ENCODE peak calls at places on chromosomes 12 and 14, in five cellular contexts. E, J, X, I and D are unnamed samples.
A peak's percentile ranks its signal among the peaks of the same experiment; 100 is the strongest.

GRCh38 chr12:24008166-24008565 is 58.7 kb upstream of the SOX5 start:
- DNase-seq in E (no peak), J (no peak), X (no peak), I (no peak), D (no peak)

GRCh38 chr14:92520102-92520651 is 6.6 kb downstream of the RIN3 start:
- DNase-seq in E (no peak), J (no peak), X (no peak), I (no peak), D (no peak)

GRCh38 chr12:104733717-104734175 is 224.3 kb downstream of the SLC41A2 start:
- DNase-seq in E (peak; percentile 29), J (no peak), X (no peak), I (peak; percentile 46), D (peak; percentile 4)

GRCh38 chr14:98775892-98776291 is 496.1 kb downstream of the BCL11B start:
- DNase-seq in E (no peak), J (no peak), X (no peak), I (no peak), D (no peak)

GRCh38 chr12:132356686-132357622 is 27.6 kb upstream of the GALNT9 start:
- DNase-seq in E (peak; percentile 52), J (peak; percentile 17), X (no peak), I (peak; percentile 37), D (no peak)

GRCh38 chr14:55354500-55354899 is 57.1 kb downstream of the ATG14 start:
- DNase-seq in E (peak; percentile 53), J (peak; percentile 21), X (no peak), I (peak; percentile 48), D (peak; percentile 41)

GRCh38 chr12:74337951-74338350 is 199.7 kb upstream of the ATXN7L3B start:
- DNase-seq in E (peak; percentile 68), J (no peak), X (no peak), I (no peak), D (peak; percentile 9)

GRCh38 chr14:63167044-63167443 is 37.2 kb upstream of the RHOJ start:
- DNase-seq in E (no peak), J (no peak), X (no peak), I (no peak), D (no peak)

GRCh38 chr12:109655578-109655977 is 58.0 kb upstream of the FAM222A start:
- DNase-seq in E (no peak), J (no peak), X (no peak), I (no peak), D (no peak)

GRCh38 chr14:22549981-22550670 is 38.9 kb downstream of the DAD1 start:
- DNase-seq in E (no peak), J (peak; percentile 43), X (peak; percentile 87), I (no peak), D (no peak)

GRCh38 chr12:9066183-9066623 is 49.5 kb downstream of the A2M start:
- DNase-seq in E (no peak), J (no peak), X (no peak), I (no peak), D (no peak)

GRCh38 chr12:13472690-13473089 is 276.2 kb downstream of the EMP1 start:
- DNase-seq in E (no peak), J (no peak), X (peak; percentile 65), I (no peak), D (no peak)

GRCh38 chr14:21069388-21070082 is 569 bp upstream of the ARHGEF40 start:
- DNase-seq in E (no peak), J (no peak), X (no peak), I (no peak), D (peak; percentile 85)

GRCh38 chr12:56013482-56013881 is 7.4 kb upstream of the IKZF4 start:
- DNase-seq in E (no peak), J (no peak), X (no peak), I (no peak), D (no peak)

GRCh38 chr12:47935196-47935595 is 28.2 kb upstream of the TMEM106C start:
- DNase-seq in E (no peak), J (no peak), X (no peak), I (no peak), D (peak; percentile 33)

GRCh38 chr12:27545666-27546065 is 21.7 kb downstream of the PPFIBP1 start:
- DNase-seq in E (no peak), J (no peak), X (no peak), I (no peak), D (no peak)

GRCh38 chr12:73665193-73665592 is 872.4 kb upstream of the ATXN7L3B start:
- DNase-seq in E (no peak), J (no peak), X (no peak), I (no peak), D (no peak)

GRCh38 chr12:7557227-7557626 is 53.6 kb upstream of the CD163 start:
- DNase-seq in E (no peak), J (no peak), X (no peak), I (no peak), D (no peak)
- TF ChIP-seq HDAC2 in E (no peak), J (no peak), X (no peak), I (no peak), D (no peak)

GRCh38 chr12:113152835-113153814 is 3.6 kb downstream of the CFAP73 start:
- DNase-seq in E (peak; percentile 90), J (peak; percentile 51), X (no peak), I (peak; percentile 83), D (peak; percentile 55)
- TF ChIP-seq HDAC2 in E (peak; percentile 90), J (no peak), X (no peak), I (peak; percentile 39), D (no peak)

DNA sequence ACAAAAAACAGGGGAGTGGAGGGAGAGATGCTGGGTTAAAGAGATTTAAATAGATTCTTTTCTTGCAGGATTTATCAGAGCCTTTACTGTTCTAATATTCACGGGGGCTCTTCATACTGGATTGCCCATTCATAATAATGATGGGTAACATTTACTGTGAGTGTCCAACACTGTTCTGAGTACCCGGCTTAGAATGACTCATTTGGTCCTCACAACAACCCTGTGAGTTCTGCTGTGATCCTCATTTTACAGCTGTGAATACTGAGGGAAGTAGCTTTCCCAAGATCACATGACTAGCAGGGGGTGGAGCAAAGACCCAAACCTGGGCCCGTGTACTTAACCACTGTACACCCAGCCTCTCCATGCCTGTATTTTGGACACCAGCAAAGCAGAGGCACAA is 113.4 kb downstream of the NT5DC3 start:
- DNase-seq in E (no peak), J (no peak), X (no peak), I (no peak), D (no peak)
- TF ChIP-seq HDAC2 in E (no peak), J (no peak), X (no peak), I (no peak), D (no peak)

DNA sequence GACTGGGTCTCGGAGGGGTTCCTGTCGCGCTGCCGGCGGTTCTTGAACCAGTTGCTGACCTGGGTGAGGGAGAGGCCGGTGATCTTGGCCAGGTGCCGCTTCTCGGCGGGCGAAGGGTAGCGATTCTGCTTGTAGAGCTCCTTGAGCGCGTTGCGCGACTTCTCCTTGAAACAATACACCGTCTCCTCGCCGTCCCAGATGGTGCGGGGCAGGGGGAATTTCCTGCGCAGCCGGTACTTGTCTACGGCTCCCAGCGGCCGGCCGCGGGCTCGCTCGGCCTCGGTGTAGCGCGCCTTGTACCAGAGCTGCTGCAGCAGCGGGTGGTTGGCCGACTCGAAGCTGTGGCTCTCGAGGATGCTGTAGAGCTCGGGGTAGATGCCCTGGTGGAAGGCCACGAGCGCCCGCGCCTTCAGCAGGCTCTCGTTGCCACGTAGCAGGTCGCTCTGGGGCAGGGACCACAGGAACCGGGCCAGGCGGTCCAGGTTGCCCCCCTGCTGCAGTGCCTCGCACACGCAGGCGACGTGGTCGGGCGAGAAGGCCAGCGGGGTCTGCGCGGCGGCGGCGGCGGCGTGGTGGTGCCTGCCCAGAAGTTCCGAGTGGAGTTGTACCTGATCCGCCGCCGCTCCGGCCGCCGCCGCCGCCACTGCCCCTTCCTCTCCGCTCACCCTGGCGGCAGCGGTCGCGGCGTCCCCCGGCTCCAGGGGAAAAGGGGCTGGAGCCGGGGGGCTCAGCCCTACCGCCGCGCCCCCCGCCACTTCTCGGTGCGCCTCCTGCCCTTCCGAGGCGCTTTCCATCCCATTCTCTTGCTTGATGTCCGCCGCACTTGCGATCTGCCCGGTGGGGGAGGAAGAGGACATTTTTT is 702 bp downstream of the SIX4 start:
- DNase-seq in E (peak; percentile 61), J (no peak), X (no peak), I (peak; percentile 16), D (no peak)
- TF ChIP-seq HDAC2 in E (no peak), J (no peak), X (no peak), I (no peak), D (no peak)

DNA sequence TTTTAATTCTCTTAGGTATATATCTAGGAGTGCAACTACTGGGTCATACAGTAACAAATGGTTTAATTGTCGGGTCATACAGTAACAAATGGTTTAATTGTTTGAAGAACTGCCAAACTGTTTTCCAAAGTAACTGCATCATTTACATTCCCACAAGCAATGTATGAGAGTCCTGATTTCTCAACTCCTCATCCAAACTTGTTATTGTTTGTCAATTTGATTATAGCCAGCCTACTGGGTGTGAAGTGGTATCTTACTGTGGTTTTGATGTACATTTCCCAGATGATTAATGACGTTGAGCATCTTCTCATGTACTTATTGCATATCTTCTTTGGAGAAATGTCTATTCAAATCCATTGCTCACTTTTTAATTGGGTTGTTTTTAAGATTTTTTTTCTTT is 67.6 kb upstream of the CFL2 start:
- DNase-seq in E (no peak), J (no peak), X (no peak), I (no peak), D (no peak)
- TF ChIP-seq HDAC2 in E (no peak), J (no peak), X (no peak), I (no peak), D (no peak)

DNA sequence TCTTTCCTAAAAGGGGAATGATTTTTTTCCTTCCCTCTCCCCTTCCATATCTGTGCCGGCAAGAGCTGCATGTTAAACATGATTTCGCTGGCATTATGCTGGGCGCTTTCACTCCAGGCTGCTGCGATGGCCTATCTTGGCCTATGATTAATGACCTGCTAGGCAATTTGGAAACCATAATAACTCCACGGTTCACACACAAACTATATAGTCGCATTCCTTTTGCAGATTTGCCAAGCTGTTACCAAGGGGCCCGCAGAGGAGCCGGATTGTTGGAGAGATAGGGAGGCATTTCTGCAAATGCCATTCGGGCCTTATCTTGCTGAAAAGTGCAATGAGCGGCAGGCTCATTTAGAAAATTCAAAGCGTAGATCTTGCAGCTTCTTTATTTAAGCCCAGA is 20.8 kb downstream of the ASCL1 start:
- DNase-seq in E (no peak), J (no peak), X (no peak), I (no peak), D (no peak)
- TF ChIP-seq HDAC2 in E (no peak), J (no peak), X (no peak), I (no peak), D (no peak)

DNA sequence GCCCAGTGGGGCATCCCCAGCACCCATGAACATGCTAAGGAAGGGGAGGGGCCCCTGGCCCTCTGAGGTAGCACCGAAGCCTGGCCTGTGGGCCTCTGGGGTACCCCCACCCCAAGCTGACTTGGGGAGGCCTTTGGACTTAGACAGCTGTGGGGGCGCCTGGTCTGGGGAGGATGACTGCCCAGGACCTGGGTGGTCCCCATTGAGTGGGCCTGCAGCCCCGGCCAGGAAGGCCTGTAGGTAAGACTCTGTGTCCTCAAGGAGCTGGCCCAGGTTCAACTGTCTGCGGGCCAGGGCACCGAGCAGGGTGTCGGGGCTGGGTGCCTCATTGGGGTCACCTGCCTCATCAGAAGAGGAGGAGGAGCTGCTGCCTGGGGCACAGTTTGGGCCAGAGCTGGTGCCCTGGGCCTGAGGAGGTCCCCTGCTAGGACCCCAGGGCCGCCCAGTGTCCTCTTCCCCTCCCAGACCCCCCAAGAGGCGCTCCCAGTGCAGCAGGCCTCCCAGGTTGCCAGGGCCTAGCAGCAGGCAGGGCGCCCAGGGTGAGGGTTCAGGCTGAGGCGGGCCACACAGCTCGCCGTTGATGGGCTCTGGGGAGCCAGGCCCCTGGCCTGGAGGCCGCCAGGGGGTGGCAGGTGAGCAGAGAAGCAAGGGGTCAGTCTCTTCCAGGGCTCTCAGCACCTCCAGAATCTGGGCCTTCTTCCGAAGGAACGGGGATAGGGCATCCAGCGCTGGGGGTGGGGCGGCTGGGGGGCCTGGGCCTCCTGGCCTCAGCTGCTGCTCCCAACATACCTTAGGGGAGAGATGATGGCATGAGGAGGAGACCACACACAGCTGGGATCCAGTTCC is 31.4 kb downstream of the NCKAP5L start:
- DNase-seq in E (no peak), J (no peak), X (no peak), I (no peak), D (no peak)
- TF ChIP-seq HDAC2 in E (no peak), J (no peak), X (no peak), I (no peak), D (no peak)